ENCODE peak calls at places on chromosomes 6 and 20, in five cellular contexts. D is MM.1S, G is PC-9, J is AG09309, Q is foreskin fibroblast. O is an unnamed sample.

GRCh38 chr20:48574383-48574782 is 253.4 kb downstream of the PREX1 start:
- DNase-seq in J (no peak), Q (no peak), G (peak; percentile 55), D (no peak), O (no peak)

GRCh38 chr6:108250240-108250866 is 10.5 kb downstream of the SNX3 start:
- DNase-seq in G (no peak), Q (peak; percentile 4), D (peak; percentile 9), J (no peak), O (peak; percentile 35)

GRCh38 chr6:30862156-30862875 is 22.0 kb upstream of the DDR1 start:
- DNase-seq in J (no peak), G (no peak), D (no peak), Q (no peak), O (no peak)

GRCh38 chr6:133042550-133043120 is 198.5 kb upstream of the EYA4 start:
- DNase-seq in G (no peak), J (no peak), D (no peak), Q (no peak), O (no peak)

GRCh38 chr6:39792501-39793450 is 600 bp downstream of the DAAM2 start:
- DNase-seq in D (no peak), J (no peak), Q (no peak), G (no peak), O (no peak)

GRCh38 chr6:159092631-159093030 is 47.8 kb upstream of the TAGAP start:
- DNase-seq in Q (no peak), J (peak; percentile 8), G (no peak), D (no peak), O (no peak)

GRCh38 chr6:28111964-28112363 is 12.4 kb upstream of the ZSCAN16 start:
- DNase-seq in J (no peak), D (no peak), Q (no peak), G (no peak), O (no peak)

GRCh38 chr20:36950432-36951197 is 893 bp downstream of the SAMHD1 start:
- DNase-seq in J (no peak), G (no peak), D (peak; percentile 31), Q (peak; percentile 26), O (peak; percentile 39)

GRCh38 chr6:122028933-122029332 is 370.5 kb upstream of the HSF2 start:
- DNase-seq in Q (no peak), G (peak; percentile 99), J (no peak), D (no peak), O (no peak)

GRCh38 chr6:12290490-12290820 is 294 bp downstream of the EDN1 start:
- DNase-seq in J (no peak), Q (no peak), D (no peak), G (no peak), O (no peak)

GRCh38 chr20:35281506-35282101 is 3.0 kb downstream of the EIF6 start:
- DNase-seq in D (no peak), G (no peak), J (no peak), Q (no peak), O (no peak)

GRCh38 chr20:10647471-10647870 is 26.3 kb downstream of the JAG1 start:
- DNase-seq in D (no peak), Q (no peak), G (no peak), J (no peak), O (no peak)

GRCh38 chr6:170289971-170290305 is 940 bp downstream of the DLL1 start:
- DNase-seq in D (no peak), Q (no peak), J (no peak), G (no peak), O (no peak)

GRCh38 chr20:25275813-25276532 is 28.1 kb downstream of the PYGB start:
- DNase-seq in D (no peak), G (no peak), J (no peak), Q (no peak), O (no peak)

GRCh38 chr20:2859330-2860121 is 13.8 kb upstream of the PTPRA start:
- DNase-seq in G (no peak), D (no peak), Q (peak; percentile 59), J (no peak), O (peak; percentile 92)

GRCh38 chr6:12459945-12460800 is 170.0 kb downstream of the EDN1 start:
- DNase-seq in J (no peak), Q (no peak), G (no peak), D (no peak), O (peak; percentile 21)

GRCh38 chr6:38155576-38156204 is 336.2 kb downstream of the ZFAND3 start:
- DNase-seq in J (no peak), G (no peak), Q (no peak), D (no peak), O (no peak)

GRCh38 chr20:41214666-41215065 is 77.3 kb downstream of the PLCG1 start:
- DNase-seq in D (no peak), J (no peak), Q (no peak), G (no peak), O (no peak)

GRCh38 chr20:36493801-36494114 is 47.6 kb upstream of the MYL9 start:
- DNase-seq in Q (peak; percentile 81), J (peak; percentile 65), D (peak; percentile 84), G (no peak), O (peak; percentile 85)

GRCh38 chr20:62970307-62971210 is 18.1 kb downstream of the SLC17A9 start:
- DNase-seq in J (no peak), D (no peak), G (no peak), Q (no peak), O (no peak)

GRCh38 chr6:33978593-33979150 is 167.2 kb downstream of the GRM4 start:
- DNase-seq in G (no peak), D (no peak), Q (no peak), J (no peak), O (no peak)

GRCh38 chr6:31898200-31899011 is 908 bp upstream of the EHMT2 start:
- DNase-seq in G (peak; percentile 75), Q (no peak), D (peak; percentile 77), J (no peak), O (peak; percentile 56)

GRCh38 chr6:31896856-31897611 is 464 bp downstream of the EHMT2 start:
- DNase-seq in G (no peak), D (no peak), Q (no peak), J (no peak), O (no peak)

GRCh38 chr6:31899215-31899614 is 1.7 kb upstream of the EHMT2 start:
- DNase-seq in J (no peak), G (no peak), D (no peak), Q (no peak), O (no peak)

GRCh38 chr6:31897612-31898199 is at the start of gene EHMT2:
- DNase-seq in Q (peak; percentile 75), D (peak; percentile 85), G (no peak), J (no peak), O (peak; percentile 71)

GRCh38 chr6:31896493-31896855 is 1.0 kb downstream of the EHMT2 start:
- DNase-seq in J (no peak), Q (no peak), G (no peak), D (no peak), O (no peak)
- H3K4me3 ChIP-seq in J (peak overlapping the region; percentile 71), Q (peak overlapping the region; percentile 88), G (peak overlapping the region; percentile 73), D (peak overlapping the region; percentile 95), O (peak overlapping the region; percentile 99)

DNA sequence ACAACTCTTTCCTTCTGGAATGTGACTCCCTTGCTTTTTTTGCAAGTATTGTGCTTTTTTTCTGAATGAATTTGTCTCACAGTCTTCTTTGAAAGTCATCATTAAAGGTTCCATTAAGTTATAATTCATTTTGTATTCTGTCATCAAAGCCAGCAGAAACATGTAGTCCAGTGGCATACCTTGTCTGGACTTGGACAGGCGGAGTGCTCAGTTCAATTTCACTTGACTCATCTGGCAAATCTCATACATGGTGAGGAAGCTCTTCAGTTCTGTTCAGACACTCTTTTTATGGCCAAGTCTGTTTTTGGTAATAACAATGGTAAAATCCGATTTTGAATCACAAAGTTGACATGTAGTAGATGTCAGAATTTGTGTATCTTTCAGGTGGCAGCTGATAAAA is 260.8 kb upstream of the OPRM1 start:
- DNase-seq in J (no peak), G (no peak), Q (no peak), D (no peak), O (no peak)
- TF ChIP-seq CTCF in J (no peak), G (no peak), Q (no peak), D (no peak), O (no peak)

GRCh38 chr6:148530394-148530923 is 187.8 kb downstream of the SASH1 start:
- DNase-seq in D (peak; percentile 10), G (no peak), Q (peak; percentile 90), J (peak; percentile 81), O (peak; percentile 89)
- H3K4me3 ChIP-seq in D (no peak overlapping the region), G (no peak overlapping the region), Q (peak overlapping the region; percentile 18), J (peak overlapping the region; percentile 3), O (peak overlapping the region; percentile 44)

GRCh38 chr6:10891960-10892359 is 5.1 kb downstream of the SYCP2L start:
- DNase-seq in D (no peak), J (no peak), Q (no peak), G (no peak), O (no peak)

GRCh38 chr6:10896691-10897090 is 9.8 kb downstream of the SYCP2L start:
- DNase-seq in Q (no peak), G (no peak), D (no peak), J (no peak), O (no peak)

GRCh38 chr6:10890151-10890550 is 3.3 kb downstream of the SYCP2L start:
- DNase-seq in D (no peak), G (no peak), J (no peak), Q (no peak), O (no peak)

DNA sequence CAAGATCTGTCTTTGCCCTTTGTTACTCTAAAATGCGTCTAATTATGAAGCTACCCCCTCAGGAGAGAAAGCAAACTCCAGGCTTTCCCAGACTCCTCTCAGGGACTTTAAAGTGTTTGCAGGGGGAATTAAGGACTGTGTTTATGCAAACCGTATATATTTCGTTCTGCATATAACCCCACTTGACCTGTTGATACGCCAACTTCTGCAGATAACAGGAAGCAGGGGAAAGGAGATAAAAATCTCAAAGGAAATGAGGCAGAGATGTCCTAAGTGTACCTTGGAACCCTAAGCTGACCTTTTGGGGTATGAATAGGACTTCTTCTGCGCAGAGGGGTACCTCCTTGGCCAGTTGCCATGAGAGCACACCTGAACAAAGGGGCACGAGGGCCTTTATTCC is 8.1 kb downstream of the SYCP2L start:
- DNase-seq in Q (no peak), G (no peak), J (no peak), D (no peak), O (no peak)
- TF ChIP-seq CTCF in Q (no peak), G (no peak), J (no peak), D (no peak), O (no peak)